ENCODE peak calls at places on chromosomes 5 and 9, in six cellular contexts. I is cardiac fibroblast, E is cardiac muscle cell, Y is fibroblast of pulmonary artery, C is AG10803, F is GM06990. U is an unnamed sample.

GRCh38 chr9:97479496-97480159 is 21.8 kb upstream of the TMOD1 start:
- DNase-seq in I (no peak), E (no peak), Y (no peak), C (peak; percentile 65), F (no peak), U (no peak)

GRCh38 chr9:133768371-133768858 is 30.3 kb upstream of the SARDH start:
- DNase-seq in I (no peak), E (no peak), Y (no peak), C (no peak), F (no peak), U (peak; percentile 30)

GRCh38 chr9:98215821-98216220 is 23.4 kb upstream of the CORO2A start:
- DNase-seq in I (peak; percentile 20), E (peak; percentile 40), Y (peak; percentile 39), C (peak; percentile 31), F (no peak), U (peak; percentile 40)

GRCh38 chr9:72013188-72013877 is 47.1 kb downstream of the C9orf57 start:
- DNase-seq in I (no peak), E (no peak), Y (no peak), C (no peak), F (no peak), U (no peak)

GRCh38 chr5:181265092-181265671 is 4.2 kb upstream of the TRIM52 start:
- DNase-seq in I (no peak), E (no peak), Y (no peak), C (no peak), F (no peak), U (no peak)

GRCh38 chr9:99090366-99091130 is 14.4 kb upstream of the TGFBR1 start:
- DNase-seq in I (no peak), E (no peak), Y (no peak), C (peak; percentile 84), F (no peak), U (no peak)

GRCh38 chr5:40385544-40385943 is 294.2 kb upstream of the PTGER4 start:
- DNase-seq in I (peak; percentile 69), E (no peak), Y (no peak), C (peak; percentile 13), F (no peak), U (no peak)

GRCh38 chr5:32446660-32447059 is 2.1 kb upstream of the ZFR start:
- DNase-seq in I (no peak), E (no peak), Y (no peak), C (no peak), F (peak; percentile 18), U (peak; percentile 76)

GRCh38 chr5:65769539-65769938 is 47.5 kb downstream of the NLN start:
- DNase-seq in I (peak; percentile 85), E (no peak), Y (peak; percentile 90), C (peak; percentile 88), F (no peak), U (no peak)

GRCh38 chr9:4260661-4261060 is 39.2 kb downstream of the GLIS3 start:
- DNase-seq in I (no peak), E (no peak), Y (no peak), C (no peak), F (no peak), U (no peak)

GRCh38 chr9:23945897-23946296 is 119.9 kb upstream of the ELAVL2 start:
- DNase-seq in I (no peak), E (no peak), Y (no peak), C (no peak), F (no peak), U (no peak)

GRCh38 chr9:105479846-105480245 is 32.0 kb downstream of the FSD1L start:
- DNase-seq in I (no peak), E (no peak), Y (no peak), C (peak; percentile 43), F (no peak), U (no peak)

GRCh38 chr9:32551491-32552049 is 557 bp upstream of the SMIM27 start:
- DNase-seq in I (no peak), E (peak; percentile 59), Y (peak; percentile 25), C (peak; percentile 15), F (peak; percentile 52), U (peak; percentile 52)

GRCh38 chr5:6734243-6734695 is 21.0 kb downstream of the TENT4A start:
- DNase-seq in I (peak; percentile 55), E (no peak), Y (no peak), C (peak; percentile 20), F (no peak), U (no peak)

GRCh38 chr5:6732634-6733410 is 19.6 kb downstream of the TENT4A start:
- DNase-seq in I (peak; percentile 81), E (no peak), Y (peak; percentile 82), C (peak; percentile 68), F (no peak), U (no peak)

GRCh38 chr5:6731465-6732237 is 18.4 kb downstream of the TENT4A start:
- DNase-seq in I (peak; percentile 41), E (no peak), Y (peak; percentile 48), C (peak; percentile 10), F (no peak), U (no peak)

GRCh38 chr5:6734781-6735180 is 21.5 kb downstream of the TENT4A start:
- DNase-seq in I (no peak), E (no peak), Y (no peak), C (no peak), F (no peak), U (no peak)

GRCh38 chr5:6733411-6734242 is 20.4 kb downstream of the TENT4A start:
- DNase-seq in I (peak; percentile 72), E (no peak), Y (peak; percentile 73), C (peak; percentile 69), F (no peak), U (no peak)
- H3K4me3 ChIP-seq in I (peak overlapping the region; percentile 43), E (no peak overlapping the region), Y (peak overlapping the region; percentile 46), C (no peak overlapping the region), F (no peak overlapping the region), U (no peak overlapping the region)

DNA sequence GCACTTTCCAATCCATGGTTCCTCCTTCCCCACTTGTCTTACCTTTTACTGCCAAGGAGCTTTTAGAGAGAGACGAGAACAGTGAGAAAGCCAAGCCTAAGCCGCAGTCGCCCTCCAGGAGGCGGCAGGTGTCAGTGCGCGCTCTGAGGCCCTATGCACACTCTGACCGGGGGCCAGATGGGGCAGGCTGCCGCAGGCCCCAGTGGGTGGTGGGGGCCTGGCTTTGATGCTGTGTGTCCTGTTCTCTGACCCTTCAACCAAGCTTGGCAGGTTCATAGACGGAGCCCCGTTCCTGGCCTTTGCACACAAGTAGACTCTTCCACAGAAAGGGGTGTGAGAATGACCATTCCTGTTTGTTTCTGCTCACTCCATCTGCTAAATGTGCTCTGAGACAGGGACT is 77.3 kb downstream of the WNK2 start:
- DNase-seq in I (no peak), E (no peak), Y (no peak), C (no peak), F (no peak), U (no peak)
- TF ChIP-seq CTCF in I (no peak), E (no peak), Y (no peak), C (no peak), F (no peak), U (no peak)

GRCh38 chr9:471320-471719 is 256.7 kb downstream of the DOCK8 start:
- DNase-seq in I (no peak), E (no peak), Y (no peak), C (no peak), F (no peak), U (no peak)
- H3K4me3 ChIP-seq in I (no peak overlapping the region), E (no peak overlapping the region), Y (no peak overlapping the region), C (no peak overlapping the region), F (peak overlapping the region; percentile 65), U (no peak overlapping the region)

GRCh38 chr9:6525326-6526040 is 112.5 kb downstream of the UHRF2 start:
- DNase-seq in I (peak; percentile 18), E (no peak), Y (peak; percentile 10), C (peak; percentile 23), F (no peak), U (no peak)

GRCh38 chr9:6522263-6522662 is 109.3 kb downstream of the UHRF2 start:
- DNase-seq in I (no peak), E (no peak), Y (no peak), C (no peak), F (no peak), U (no peak)
- TF ChIP-seq CTCF in I (no peak), E (no peak), Y (no peak), C (no peak), F (no peak), U (no peak)

DNA sequence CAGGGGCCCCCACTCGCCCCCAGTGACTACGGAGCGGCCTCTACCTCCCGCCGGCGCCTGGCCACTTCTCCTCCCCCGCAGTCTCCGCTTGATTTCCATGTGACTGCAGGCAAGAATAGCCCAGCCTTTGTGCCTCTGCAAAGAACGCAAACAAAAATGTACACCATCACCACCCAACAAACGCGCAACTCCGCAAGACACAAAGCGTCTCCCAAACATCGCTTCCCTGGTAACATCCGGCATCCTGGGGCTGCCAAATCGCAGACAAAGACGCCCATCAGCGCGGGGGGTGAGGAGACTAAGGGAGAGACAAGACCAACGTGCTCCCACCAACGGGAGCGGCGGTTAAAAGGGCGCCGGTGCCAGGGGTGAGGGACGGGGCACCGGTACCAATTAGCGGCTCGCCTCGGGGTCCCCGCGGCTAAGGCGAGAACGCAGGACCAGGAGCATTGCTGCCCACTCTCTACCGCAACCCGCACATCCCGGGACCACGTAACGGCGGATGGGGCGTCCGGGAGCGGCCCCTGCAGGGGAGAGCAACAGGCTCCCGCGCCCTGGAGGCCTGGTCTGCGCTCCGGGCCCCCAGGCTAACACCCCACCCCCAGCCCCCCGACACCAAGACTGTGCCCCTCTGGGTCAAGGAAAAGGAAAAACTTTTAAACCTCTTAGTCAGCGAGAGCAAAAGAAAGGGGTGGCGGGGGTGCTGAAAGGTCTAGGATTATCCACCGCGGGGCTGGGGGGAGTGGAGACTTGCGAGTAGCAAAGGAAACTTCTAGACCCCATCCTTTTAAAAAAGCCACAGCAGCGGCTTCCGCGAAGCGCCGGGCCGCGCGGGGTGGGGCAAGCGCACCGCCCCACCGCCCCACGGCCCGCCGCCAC is 885 bp downstream of the MPDZ start:
- DNase-seq in I (peak; percentile 77), E (peak; percentile 63), Y (peak; percentile 89), C (peak; percentile 82), F (no peak), U (peak; percentile 35)
- H3K4me3 ChIP-seq in I (peak overlapping the region; percentile 62), E (peak overlapping the region; percentile 82), Y (peak overlapping the region; percentile 70), C (peak overlapping the region; percentile 71), F (no peak overlapping the region), U (no peak overlapping the region)

U was measured in mucosa of descending colon.